ENCODE peak calls at places on chromosomes 3 and 15, in ten cellular contexts. C is AG09309; Z is GM13976; F is dorsolateral prefrontal cortex; U is head of caudate nucleus; B is activated CD4-positive, CD25-positive, alpha-beta regulatory T cell treated with anti-CD3 and anti-CD28 coated beads, Interleukin-2, amount 50 U/mL, for 72 hours; W is smooth muscle cell of the brain vasculature; A is GM23248; K is aorta; O is ascending aorta. S is an unnamed sample.

GRCh38 chr3:134617608-134618472 is 33.0 kb downstream of the KY start:
- DNase-seq in A (no peak), F (no peak), K (no peak), W (no peak), O (peak), B (no peak), U (no peak), Z (no peak), C (no peak), S (no peak)

GRCh38 chr15:58307313-58307961 is 124.4 kb upstream of the LIPC start:
- DNase-seq in K (no peak), C (peak), U (no peak), O (no peak), A (peak), W (no peak), Z (no peak), B (no peak), F (no peak), S (peak)

GRCh38 chr3:112782481-112782880 is 64.2 kb downstream of the CD200R1L start:
- DNase-seq in A (no peak), F (no peak), U (no peak), Z (no peak), B (no peak), O (no peak), C (no peak), K (no peak), W (no peak), S (no peak)

GRCh38 chr3:111519193-111519592 is 22.8 kb upstream of the CD96 start:
- DNase-seq in A (no peak), O (no peak), Z (no peak), W (no peak), C (no peak), F (no peak), U (no peak), K (no peak), B (no peak), S (no peak)

GRCh38 chr3:105118905-105119304 is 247.8 kb upstream of the ALCAM start:
- DNase-seq in W (no peak), U (no peak), O (no peak), Z (no peak), F (no peak), B (no peak), C (peak), A (peak), K (no peak), S (peak)

GRCh38 chr3:61589856-61590255 is 28.5 kb downstream of the PTPRG start:
- DNase-seq in C (peak), O (no peak), W (no peak), U (no peak), B (no peak), A (peak), F (no peak), Z (no peak), K (no peak), S (peak)

GRCh38 chr3:23712095-23712494 is 93.7 kb upstream of the UBE2E1 start:
- DNase-seq in K (no peak), C (no peak), W (no peak), B (no peak), O (no peak), F (no peak), A (peak), U (no peak), Z (no peak), S (no peak)

GRCh38 chr3:197775317-197775716 is 15.7 kb upstream of the LRCH3 start:
- DNase-seq in F (no peak), K (no peak), C (no peak), A (no peak), W (no peak), U (no peak), O (no peak), B (no peak), Z (no peak), S (no peak)

GRCh38 chr15:25780479-25781255 is 82.5 kb downstream of the ATP10A start:
- DNase-seq in Z (no peak), F (no peak), C (no peak), W (no peak), K (peak), A (no peak), U (no peak), B (no peak), O (no peak), S (no peak)

GRCh38 chr3:41893977-41894376 is 67.9 kb downstream of the ULK4 start:
- DNase-seq in Z (peak), O (no peak), C (peak), W (peak), A (peak), K (no peak), F (no peak), U (no peak), B (no peak), S (peak)

GRCh38 chr3:94234177-94234788 is 171.4 kb downstream of the NSUN3 start:
- DNase-seq in W (no peak), Z (peak), U (peak), A (peak), F (no peak), B (no peak), O (no peak), K (no peak), C (no peak), S (peak)

GRCh38 chr3:46848271-46849097 is 14.8 kb downstream of the MYL3 start:
- DNase-seq in Z (no peak), U (no peak), W (no peak), B (peak), F (peak), C (no peak), O (peak), K (peak), A (peak), S (no peak)

GRCh38 chr3:158105710-158106438 is at the start of gene SHOX2:
- DNase-seq in U (no peak), K (peak), Z (peak), C (no peak), B (no peak), W (no peak), F (no peak), A (peak), O (peak), S (no peak)